ENCODE peak calls at places on chromosomes 7 and 10, in six cellular contexts. G is IMR-90, W is trophoblast cell, O is neuronal stem cell, C is H9, E is mesenchymal stem cell. N is an unnamed sample.

GRCh38 chr10:12348341-12348869 is 942 bp upstream of the CAMK1D start:
- DNase-seq in C (no peak), O (no peak), W (no peak), E (peak; percentile 31), G (no peak), N (no peak)

GRCh38 chr10:133067152-133068090 is 20.3 kb upstream of the ADGRA1 start:
- DNase-seq in O (no peak), G (no peak), W (no peak), C (no peak), E (no peak), N (no peak)

GRCh38 chr7:48424731-48425130 is 253.5 kb downstream of the ABCA13 start:
- DNase-seq in G (peak; percentile 6), O (peak; percentile 4), C (no peak), E (no peak), W (no peak), N (peak; percentile 49)

GRCh38 chr7:77337456-77337990 is 78.6 kb downstream of the GSAP start:
- DNase-seq in W (peak; percentile 78), G (peak; percentile 27), E (no peak), O (no peak), C (no peak), N (no peak)

GRCh38 chr10:52883996-52884871 is 111.7 kb upstream of the MBL2 start:
- DNase-seq in E (peak; percentile 73), C (peak; percentile 77), G (peak; percentile 67), O (peak; percentile 75), W (peak; percentile 78), N (peak; percentile 90)

GRCh38 chr10:101959349-101959916 is 96.5 kb downstream of the ARMH3 start:
- DNase-seq in O (no peak), C (no peak), E (no peak), G (no peak), W (no peak), N (no peak)

GRCh38 chr7:75945297-75946168 is 30.6 kb downstream of the POR start:
- DNase-seq in C (no peak), E (peak; percentile 59), O (no peak), G (peak; percentile 35), W (no peak), N (no peak)

GRCh38 chr7:18177129-18177814 is 149.6 kb upstream of the PRPS1L1 start:
- DNase-seq in O (no peak), E (no peak), C (no peak), W (no peak), G (no peak), N (peak; percentile 34)

GRCh38 chr10:119396008-119396708 is 146.4 kb downstream of the RGS10 start:
- DNase-seq in E (no peak), O (no peak), W (no peak), C (no peak), G (no peak), N (no peak)

GRCh38 chr10:6037975-6038624 is 24.1 kb downstream of the IL2RA start:
- DNase-seq in O (no peak), E (no peak), G (no peak), W (no peak), C (no peak), N (peak; percentile 26)

GRCh38 chr7:94178247-94178646 is 174.1 kb upstream of the BET1 start:
- DNase-seq in E (no peak), C (no peak), O (no peak), W (no peak), G (no peak), N (no peak)
- H3K23ac ChIP-seq in E (no peak overlapping the region), C (no peak overlapping the region), O (no peak overlapping the region), W (no peak overlapping the region), G (no peak overlapping the region), N (no peak overlapping the region)

DNA sequence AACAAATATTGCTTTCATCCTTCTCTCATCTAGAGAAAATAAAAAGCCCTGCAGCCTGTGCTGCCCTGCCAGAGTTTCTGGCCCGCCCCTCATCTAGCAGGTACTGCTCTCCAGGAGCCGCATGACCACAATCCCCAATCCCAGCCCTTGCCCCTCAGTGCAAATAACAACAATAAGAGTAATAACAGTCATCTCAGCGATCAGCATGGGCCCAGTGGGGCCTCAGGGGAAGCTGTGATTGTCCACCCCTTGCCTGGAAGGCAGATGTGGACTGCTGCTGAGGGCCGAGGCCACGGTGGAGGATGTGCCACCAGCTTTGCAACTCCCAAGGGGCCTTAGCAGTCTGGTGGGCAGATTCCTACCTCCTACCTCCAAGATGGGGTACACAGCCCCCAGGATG is 106.1 kb downstream of the CDH23 start:
- DNase-seq in W (no peak), C (no peak), E (no peak), G (no peak), O (no peak), N (no peak)
- H3K27me3 ChIP-seq in W (no peaks in the 10 kb centered on the region), C (peaks cover 12% of the 10 kb centered on the region), E (peaks cover 64% of the 10 kb centered on the region), G (peaks cover 43% of the 10 kb centered on the region), O (no peaks in the 10 kb centered on the region), N (no peaks in the 10 kb centered on the region)

GRCh38 chr10:86758231-86759072 is 2.0 kb downstream of the BMPR1A start:
- DNase-seq in E (peak; percentile 51), W (no peak), O (no peak), C (no peak), G (peak; percentile 25), N (peak; percentile 66)

GRCh38 chr10:86755740-86756510 is 494 bp upstream of the BMPR1A start:
- DNase-seq in G (peak; percentile 82), E (peak; percentile 91), O (peak; percentile 96), W (peak; percentile 92), C (peak; percentile 64), N (peak; percentile 97)

GRCh38 chr10:86756511-86757109 is at the start of gene BMPR1A:
- DNase-seq in C (peak; percentile 91), G (peak; percentile 86), W (peak; percentile 74), E (no peak), O (peak; percentile 57), N (peak; percentile 97)

GRCh38 chr10:86757110-86757790 is 831 bp downstream of the BMPR1A start:
- DNase-seq in W (no peak), E (peak; percentile 84), C (no peak), O (peak; percentile 40), G (peak; percentile 65), N (peak; percentile 50)

DNA sequence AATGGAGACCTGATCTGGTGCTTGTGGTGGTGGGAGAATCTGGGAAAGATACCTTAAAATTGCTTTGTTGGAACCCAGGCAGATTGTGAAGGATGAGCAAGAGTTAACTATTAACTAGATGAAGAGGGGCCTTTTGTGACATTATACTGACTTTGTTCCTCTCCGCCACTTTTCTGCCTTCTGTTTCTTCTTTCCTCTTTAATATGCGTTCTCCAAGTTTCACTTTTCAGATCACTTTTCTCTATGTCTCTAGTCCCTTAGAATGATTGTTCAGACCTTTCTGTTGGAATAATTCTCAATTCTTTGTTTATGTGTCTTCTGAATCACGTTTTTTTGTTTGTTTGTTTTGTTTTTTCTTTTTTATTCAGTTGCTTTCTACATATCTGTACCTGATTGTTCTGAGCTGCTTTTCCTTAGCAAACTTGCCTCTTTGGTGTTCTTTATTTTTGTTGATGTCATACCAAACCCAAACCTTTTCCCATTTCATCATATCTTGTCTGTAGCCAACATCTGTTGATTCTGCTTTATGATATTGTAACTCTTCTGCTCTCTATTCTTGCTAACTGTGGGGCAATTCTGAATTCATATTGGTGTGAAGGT is 2.8 kb downstream of the BMPR1A start:
- DNase-seq in W (no peak), G (peak; percentile 16), C (no peak), E (peak; percentile 48), O (no peak), N (no peak)
- H3K23ac ChIP-seq in W (no peak overlapping the region), G (peak overlapping the region; percentile 68), C (no peak overlapping the region), E (no peak overlapping the region), O (no peak overlapping the region), N (no peak overlapping the region)

GRCh38 chr7:20779041-20779440 is 7.6 kb downstream of the SP8 start:
- DNase-seq in G (no peak), O (no peak), W (no peak), C (no peak), E (no peak), N (no peak)
- H3K27me3 ChIP-seq in G (peaks cover 52% of the 10 kb centered on the region), O (peaks cover 92% of the 10 kb centered on the region), W (peaks cover 47% of the 10 kb centered on the region), C (peaks cover 11% of the 10 kb centered on the region), E (peaks cover 74% of the 10 kb centered on the region), N (no peaks in the 10 kb centered on the region)